ENCODE peak calls at places on chromosomes 3 and 15, in four cellular contexts. F is GM10248, R is foreskin fibroblast, I is GM13976. Z is an unnamed sample.

GRCh38 chr3:146491303-146491702 is 21.9 kb upstream of the PLSCR2 start:
- DNase-seq in F (no peak), R (peak; percentile 53), I (no peak), Z (no peak)

GRCh38 chr3:134339331-134339730 is 34.9 kb downstream of the AMOTL2 start:
- DNase-seq in F (no peak), R (no peak), I (no peak), Z (no peak)

GRCh38 chr3:9211155-9211950 is 38.1 kb downstream of the SRGAP3 start:
- DNase-seq in F (no peak), R (peak; percentile 48), I (no peak), Z (no peak)

GRCh38 chr15:74962219-74962618 is 5.6 kb upstream of the RPP25 start:
- DNase-seq in F (no peak), R (no peak), I (no peak), Z (no peak)

GRCh38 chr3:78799681-78800080 is 968.1 kb downstream of the ROBO1 start:
- DNase-seq in F (no peak), R (no peak), I (no peak), Z (no peak)

GRCh38 chr3:162760789-162761188 is 1264.2 kb downstream of the OTOL1 start:
- DNase-seq in F (no peak), R (no peak), I (no peak), Z (no peak)

GRCh38 chr3:129994883-129995559 is 20.5 kb downstream of the TRH start:
- DNase-seq in F (no peak), R (no peak), I (no peak), Z (no peak)

GRCh38 chr3:122893282-122893681 is 98.4 kb downstream of the SLC49A4 start:
- DNase-seq in F (peak; percentile 33), R (no peak), I (no peak), Z (no peak)

GRCh38 chr3:192038726-192039125 is 577.8 kb downstream of the PYDC2 start:
- DNase-seq in F (no peak), R (no peak), I (no peak), Z (no peak)

GRCh38 chr3:172177046-172177445 is 137.7 kb downstream of the FNDC3B start:
- DNase-seq in F (no peak), R (peak; percentile 31), I (no peak), Z (no peak)

GRCh38 chr15:62163847-62164499 is 1.1 kb downstream of the C2CD4B start:
- DNase-seq in F (no peak), R (no peak), I (no peak), Z (no peak)

GRCh38 chr3:44926921-44927320 is 49.1 kb downstream of the ZDHHC3 start:
- DNase-seq in F (no peak), R (no peak), I (no peak), Z (no peak)

GRCh38 chr3:35785540-35785939 is 146.2 kb downstream of the ARPP21 start:
- DNase-seq in F (no peak), R (no peak), I (no peak), Z (no peak)

GRCh38 chr3:35780800-35781199 is 141.5 kb downstream of the ARPP21 start:
- DNase-seq in F (no peak), R (no peak), I (no peak), Z (no peak)

GRCh38 chr3:35784162-35784561 is 144.8 kb downstream of the ARPP21 start:
- DNase-seq in F (no peak), R (no peak), I (no peak), Z (no peak)

GRCh38 chr3:35781558-35781957 is 142.2 kb downstream of the ARPP21 start:
- DNase-seq in F (no peak), R (no peak), I (no peak), Z (no peak)

DNA sequence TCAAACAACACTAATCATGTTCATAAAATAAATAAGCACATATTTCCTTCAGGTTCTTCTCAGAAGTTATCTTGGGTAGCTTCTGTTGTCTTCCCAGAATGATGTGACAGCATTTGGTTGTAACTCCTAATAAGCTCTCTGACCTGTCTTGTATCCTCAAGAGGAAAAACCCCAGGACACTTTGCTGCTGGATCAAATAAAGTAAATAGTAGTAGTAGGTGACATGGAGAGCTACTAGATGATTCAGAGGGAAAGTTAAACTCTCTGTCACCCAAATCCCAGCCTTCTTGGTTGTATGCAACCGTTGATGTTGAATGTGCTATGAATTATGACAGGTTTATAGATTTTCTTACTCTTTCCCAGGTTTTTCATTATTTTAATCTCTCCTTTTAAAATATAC is 143.0 kb downstream of the ARPP21 start:
- DNase-seq in F (no peak), R (no peak), I (no peak), Z (no peak)
- TF ChIP-seq CTCF in F (no peak), R (no peak), I (no peak), Z (no peak)

GRCh38 chr15:66923438-66923881 is 141.9 kb upstream of the SMAD3 start:
- DNase-seq in F (no peak), R (no peak), I (no peak), Z (no peak)
- TF ChIP-seq CTCF in F (peak; percentile 21), R (peak; percentile 30), I (no peak), Z (peak; percentile 60)

DNA sequence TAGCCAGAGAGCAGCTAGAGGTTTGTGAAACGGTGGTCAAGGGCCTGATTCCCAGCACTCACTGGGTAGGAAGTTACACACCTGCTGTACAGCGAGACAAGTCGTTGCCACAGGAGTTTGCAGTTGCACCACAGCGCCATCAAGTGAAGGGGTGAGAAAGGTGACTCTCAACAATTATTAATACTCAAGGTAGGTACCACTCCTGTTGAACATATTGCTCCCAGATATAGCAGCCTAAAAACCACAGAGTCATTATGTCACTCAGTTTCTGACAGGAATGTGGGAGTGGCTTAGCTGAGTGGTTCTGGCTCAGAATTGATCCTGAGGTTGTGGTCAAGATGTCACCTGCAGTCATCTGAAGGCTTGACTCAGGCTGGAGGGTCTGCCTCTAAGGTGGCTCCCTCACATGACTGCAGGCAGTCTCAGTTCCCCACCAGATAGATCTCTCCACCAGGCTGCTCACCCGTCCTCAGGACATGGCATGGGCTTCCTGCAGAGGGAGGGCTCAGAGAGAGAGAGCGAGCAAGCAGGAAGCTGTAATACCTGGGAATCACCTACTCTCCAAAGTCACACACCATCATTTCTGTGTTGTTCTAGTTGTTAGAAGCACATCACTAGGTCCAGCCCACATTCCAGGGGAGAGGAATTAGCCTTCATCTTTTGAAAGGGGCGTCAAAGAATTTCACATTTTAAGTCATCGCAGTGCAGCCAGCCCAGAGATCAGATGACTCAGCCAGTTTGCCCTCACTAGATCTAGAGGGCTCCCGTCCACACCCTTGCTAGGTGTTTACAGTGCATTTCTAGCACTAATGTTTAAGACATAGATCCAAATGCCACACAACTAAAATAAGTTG is 17.0 kb upstream of the ANO10 start:
- DNase-seq in F (peak; percentile 28), R (no peak), I (peak; percentile 31), Z (no peak)
- TF ChIP-seq CTCF in F (peak; percentile 27), R (no peak), I (peak; percentile 20), Z (peak; percentile 33)

DNA sequence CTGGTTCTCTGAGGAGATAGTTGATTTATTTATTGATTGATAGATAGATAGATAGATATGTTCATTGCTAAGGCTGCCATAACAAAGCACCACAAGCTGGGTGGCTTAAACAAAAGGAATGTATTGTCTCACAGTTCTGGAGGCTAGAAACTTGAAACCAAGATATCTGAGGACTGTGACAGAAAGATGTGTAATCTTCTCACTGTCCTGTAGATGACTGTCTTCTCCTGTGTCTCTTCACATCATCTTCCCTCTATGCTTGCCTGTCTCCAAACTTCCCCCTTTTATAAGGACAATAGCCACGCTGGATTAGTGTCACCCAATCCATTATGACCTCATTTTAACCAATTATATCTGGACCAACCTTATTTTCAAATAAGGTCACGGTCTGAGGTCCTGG is 41.0 kb downstream of the GNB4 start:
- DNase-seq in F (no peak), R (peak; percentile 14), I (no peak), Z (no peak)
- TF ChIP-seq CTCF in F (peak; percentile 26), R (no peak), I (peak; percentile 11), Z (no peak)

DNA sequence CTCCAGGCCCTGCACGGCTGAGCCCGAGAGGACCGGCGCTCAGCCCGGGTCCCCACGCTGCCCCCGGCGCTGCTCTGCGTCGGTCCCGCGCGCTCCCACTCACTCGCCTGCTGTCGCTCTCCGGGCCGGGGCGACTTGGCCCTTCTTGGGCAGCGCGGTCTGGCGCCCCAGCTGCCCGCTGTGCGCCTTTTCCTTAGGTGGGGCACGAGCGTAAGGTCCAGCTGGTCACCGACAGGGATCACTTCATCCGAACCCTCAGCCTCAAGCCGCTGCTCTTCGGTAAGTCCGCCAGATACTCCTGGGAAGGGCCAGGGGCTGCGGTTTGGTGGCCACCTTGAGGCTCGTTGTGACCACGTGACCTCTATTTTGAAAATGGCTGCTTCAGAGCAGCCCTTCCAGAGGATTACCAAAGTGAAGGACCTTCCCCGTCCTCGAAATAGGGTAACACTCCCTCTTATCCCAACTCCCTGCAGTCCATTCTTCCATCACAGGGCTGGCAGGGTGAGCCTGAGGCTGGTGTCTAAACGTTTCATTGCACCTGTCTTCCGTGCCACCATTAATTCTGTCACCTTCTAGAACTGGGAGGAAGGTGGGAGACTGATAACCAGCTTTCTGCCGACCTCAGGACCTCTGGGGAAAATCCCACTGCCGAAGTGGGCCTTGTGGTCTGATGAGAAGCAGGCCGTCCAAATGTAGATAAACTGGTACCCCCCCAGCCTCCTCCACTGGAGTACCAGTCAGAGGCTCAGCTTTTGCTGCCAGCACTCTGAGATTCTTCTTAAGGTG is 788 bp downstream of the P4HTM start:
- DNase-seq in F (peak; percentile 41), R (no peak), I (no peak), Z (peak; percentile 23)
- TF ChIP-seq CTCF in F (no peak), R (no peak), I (no peak), Z (no peak)

DNA sequence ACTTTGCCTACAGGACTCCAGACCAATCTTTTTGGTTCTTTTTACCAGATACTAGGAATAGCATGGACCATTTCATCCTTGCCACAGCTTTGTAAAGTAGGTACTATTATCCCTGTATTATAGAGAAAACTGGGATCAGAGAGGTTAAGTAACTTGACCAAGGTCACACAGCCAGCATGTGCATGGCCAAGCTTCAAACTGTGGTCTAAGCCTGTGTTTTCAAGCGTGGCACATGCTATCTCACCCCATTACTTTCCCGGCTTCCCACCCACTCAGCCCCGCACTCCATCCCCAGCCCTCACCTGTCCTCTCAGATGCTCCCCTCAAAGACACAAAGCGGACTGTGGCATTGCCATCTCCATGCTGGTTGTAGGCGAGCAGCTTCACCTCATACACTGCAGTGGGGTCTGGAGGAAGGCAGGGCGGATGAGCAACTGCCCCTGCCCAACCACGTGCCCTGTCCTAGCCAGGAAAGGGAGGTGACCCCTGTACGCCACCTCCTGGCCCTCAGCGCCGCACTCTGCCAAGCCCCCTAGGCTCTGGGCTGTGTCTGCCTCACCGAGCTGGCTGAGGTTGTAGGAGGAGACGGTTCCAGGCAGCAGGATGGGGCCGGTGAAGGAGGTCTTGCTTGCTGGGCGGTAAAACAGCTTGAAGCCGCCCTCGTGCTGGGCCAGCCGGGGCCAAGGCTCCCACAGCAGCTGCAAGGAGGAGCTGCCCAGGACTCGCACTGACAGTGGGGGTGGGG is 25.7 kb downstream of the RNU5B-1 start:
- DNase-seq in F (no peak), R (no peak), I (peak; percentile 16), Z (no peak)
- TF ChIP-seq CTCF in F (no peak), R (no peak), I (no peak), Z (no peak)

Z was measured in D721Med.